ENCODE peak calls at places on chromosomes 11 and 22, in six cellular contexts. L is HEK293T; E is HL-60; U is activated CD8-positive, alpha-beta memory T cell treated with anti-CD3 and anti-CD28 coated beads for 48 hours; Q is HT1080; Y is right lobe of liver. R is an unnamed sample.

GRCh38 chr11:46697723-46698122 is 2.7 kb downstream of the ARHGAP1 start:
- DNase-seq in L (no peak), E (no peak), U (no peak), Q (no peak), Y (no peak), R (no peak)

GRCh38 chr11:123301696-123302400 is 106.8 kb upstream of the CLMP start:
- DNase-seq in L (peak; percentile 88), E (peak; percentile 49), U (peak; percentile 69), Q (peak; percentile 60), Y (peak; percentile 71), R (peak; percentile 60)

GRCh38 chr11:57792870-57793269 is 31.3 kb downstream of the CTNND1 start:
- DNase-seq in L (no peak), E (no peak), U (no peak), Q (peak; percentile 52), Y (no peak), R (no peak)

GRCh38 chr11:104968365-104968855 is at the start of gene CASP4:
- DNase-seq in L (no peak), E (no peak), U (no peak), Q (peak; percentile 75), Y (no peak), R (no peak)

GRCh38 chr11:16925495-16926065 is 88.6 kb downstream of the PLEKHA7 start:
- DNase-seq in L (peak; percentile 53), E (no peak), U (no peak), Q (peak; percentile 21), Y (peak; percentile 61), R (no peak)

GRCh38 chr22:48054596-48054995 is 1292.1 kb downstream of the TBC1D22A start:
- DNase-seq in L (no peak), E (no peak), U (no peak), Q (no peak), Y (no peak), R (no peak)

GRCh38 chr11:130315354-130315970 is 745 bp upstream of the ZBTB44 start:
- DNase-seq in L (peak; percentile 5), E (no peak), U (peak; percentile 22), Q (no peak), Y (peak; percentile 64), R (no peak)

GRCh38 chr11:70104419-70104818 is 26.3 kb downstream of the ANO1 start:
- DNase-seq in L (no peak), E (no peak), U (no peak), Q (no peak), Y (no peak), R (no peak)

GRCh38 chr22:28656156-28656555 is 23.5 kb downstream of the TTC28 start:
- DNase-seq in L (no peak), E (no peak), U (no peak), Q (no peak), Y (no peak), R (no peak)

GRCh38 chr11:56819916-56820315 is 71.4 kb upstream of the OR9G4 start:
- DNase-seq in L (no peak), E (no peak), U (no peak), Q (peak; percentile 55), Y (no peak), R (no peak)

GRCh38 chr11:67401495-67402191 is at the start of gene PPP1CA:
- DNase-seq in L (peak; percentile 99), E (peak; percentile 88), U (peak; percentile 88), Q (peak; percentile 71), Y (peak; percentile 94), R (peak; percentile 89)

GRCh38 chr11:67240575-67241389 is 25.5 kb upstream of the GRK2 start:
- DNase-seq in L (no peak), E (peak; percentile 65), U (peak; percentile 60), Q (peak; percentile 73), Y (peak; percentile 77), R (peak; percentile 47)

GRCh38 chr11:132941024-132941646 is 591.2 kb downstream of the OPCML start:
- DNase-seq in L (no peak), E (peak; percentile 3), U (no peak), Q (peak; percentile 20), Y (no peak), R (peak; percentile 81)

GRCh38 chr22:47168900-47169800 is 406.7 kb downstream of the TBC1D22A start:
- DNase-seq in L (peak; percentile 19), E (no peak), U (no peak), Q (no peak), Y (peak; percentile 37), R (peak; percentile 27)

GRCh38 chr11:76256448-76256847 is 50.1 kb upstream of the WNT11 start:
- DNase-seq in L (no peak), E (no peak), U (no peak), Q (no peak), Y (peak; percentile 37), R (no peak)

GRCh38 chr11:35618497-35619029 is 303 bp downstream of the FJX1 start:
- DNase-seq in L (peak; percentile 38), E (no peak), U (no peak), Q (no peak), Y (peak; percentile 49), R (no peak)

GRCh38 chr22:42308887-42309468 is 38.5 kb upstream of the TCF20 start:
- DNase-seq in L (no peak), E (no peak), U (no peak), Q (no peak), Y (no peak), R (no peak)

GRCh38 chr11:69321877-69322350 is 28.0 kb downstream of the MYEOV start:
- DNase-seq in L (no peak), E (no peak), U (no peak), Q (peak; percentile 96), Y (peak; percentile 20), R (no peak)

GRCh38 chr22:38034278-38034882 is 22.8 kb upstream of the PICK1 start:
- DNase-seq in L (peak; percentile 63), E (peak; percentile 89), U (no peak), Q (peak; percentile 86), Y (peak; percentile 79), R (peak; percentile 58)

R was measured in cerebellar cortex.